ENCODE peak calls at places on chromosomes 11 and 22, in eight cellular contexts. K, O, P, B, L, M, F and G are unnamed samples. For H3K4me1, the result is how much of the 10 kb centered on the place peaks cover.

GRCh38 chr22:34946339-34946985 is 119.5 kb upstream of the ISX start:
- DNase-seq in K (no peak), O (no peak), P (no peak), B (no peak), L (no peak), M (peak), F (no peak), G (no peak)

GRCh38 chr11:77351281-77351905 is 49.9 kb upstream of the GDPD4 start:
- DNase-seq in K (peak), O (no peak), P (no peak), B (no peak), L (no peak), M (no peak), F (no peak), G (no peak)

GRCh38 chr11:12725863-12726666 is 51.8 kb downstream of the TEAD1 start:
- DNase-seq in K (peak), O (no peak), P (no peak), B (no peak), L (no peak), M (no peak), F (peak), G (no peak)

GRCh38 chr11:69841170-69841858 is 22.1 kb upstream of the FGF3 start:
- DNase-seq in K (no peak), O (no peak), P (no peak), B (no peak), L (no peak), M (no peak), F (no peak), G (no peak)

GRCh38 chr11:79335681-79336080 is 105.1 kb downstream of the TENM4 start:
- DNase-seq in K (no peak), O (no peak), P (no peak), B (no peak), L (no peak), M (no peak), F (no peak), G (no peak)

GRCh38 chr22:24134090-24134846 is 47.0 kb upstream of the SUSD2 start:
- DNase-seq in K (no peak), O (peak), P (no peak), B (peak), L (no peak), M (no peak), F (no peak), G (peak)

GRCh38 chr22:46457502-46458488 is 79.6 kb downstream of the CELSR1 start:
- DNase-seq in K (peak), O (no peak), P (no peak), B (no peak), L (no peak), M (no peak), F (no peak), G (no peak)

GRCh38 chr11:23542816-23543215 is 682.5 kb upstream of the CCDC179 start:
- DNase-seq in K (no peak), O (no peak), P (no peak), B (no peak), L (no peak), M (no peak), F (no peak), G (no peak)

GRCh38 chr22:44025171-44026065 is 1.3 kb downstream of the PARVB start:
- DNase-seq in K (no peak), O (peak), P (no peak), B (peak), L (no peak), M (peak), F (peak), G (peak)

GRCh38 chr11:12258451-12258850 is 118.9 kb upstream of the PARVA start:
- DNase-seq in K (peak), O (no peak), P (no peak), B (no peak), L (peak), M (no peak), F (no peak), G (no peak)

GRCh38 chr11:12832828-12833227 is 158.6 kb downstream of the TEAD1 start:
- DNase-seq in K (no peak), O (no peak), P (no peak), B (no peak), L (no peak), M (no peak), F (no peak), G (no peak)

GRCh38 chr22:36808611-36809344 is 8.1 kb downstream of the PVALB start:
- DNase-seq in K (no peak), O (no peak), P (no peak), B (no peak), L (no peak), M (no peak), F (no peak), G (no peak)
- H3K4me1 ChIP-seq in K (under half), O (under half), P (under half), B (under half), L (under half), M (under half), F (under half), G (under half)

GRCh38 chr11:96097844-96098421 is 174.0 kb upstream of the MTMR2 start:
- DNase-seq in K (peak), O (no peak), P (no peak), B (peak), L (no peak), M (no peak), F (no peak), G (no peak)
- TF ChIP-seq CTCF in K (no peak), O (no peak), P (no peak), B (no peak), L (no peak), M (no peak), F (no peak), G (no peak)

GRCh38 chr22:41286639-41287091 is 678 bp upstream of the RANGAP1 start:
- DNase-seq in K (peak), O (no peak), P (no peak), B (peak), L (no peak), M (peak), F (no peak), G (peak)
- TF ChIP-seq POLR2A in K (no peak), O (no peak), P (no peak), B (no peak), L (no peak), M (no peak), F (no peak), G (no peak)

GRCh38 chr11:8205566-8205965 is 36.7 kb upstream of the RIC3 start:
- DNase-seq in K (no peak), O (no peak), P (no peak), B (no peak), L (no peak), M (no peak), F (no peak), G (no peak)
- H3K4me1 ChIP-seq in K (under half), O (under half), P (under half), B (under half), L (under half), M (under half), F (under half), G (under half)

GRCh38 chr22:36406721-36407120 is 19.0 kb upstream of the MYH9 start:
- DNase-seq in K (no peak), O (no peak), P (no peak), B (no peak), L (no peak), M (no peak), F (no peak), G (no peak)

GRCh38 chr22:36406139-36406538 is 18.4 kb upstream of the MYH9 start:
- DNase-seq in K (no peak), O (no peak), P (no peak), B (no peak), L (no peak), M (no peak), F (no peak), G (no peak)

GRCh38 chr22:36404436-36404835 is 16.7 kb upstream of the MYH9 start:
- DNase-seq in K (no peak), O (no peak), P (no peak), B (no peak), L (no peak), M (no peak), F (no peak), G (no peak)

GRCh38 chr22:36405221-36405631 is 17.5 kb upstream of the MYH9 start:
- DNase-seq in K (no peak), O (no peak), P (no peak), B (no peak), L (no peak), M (no peak), F (no peak), G (no peak)

DNA sequence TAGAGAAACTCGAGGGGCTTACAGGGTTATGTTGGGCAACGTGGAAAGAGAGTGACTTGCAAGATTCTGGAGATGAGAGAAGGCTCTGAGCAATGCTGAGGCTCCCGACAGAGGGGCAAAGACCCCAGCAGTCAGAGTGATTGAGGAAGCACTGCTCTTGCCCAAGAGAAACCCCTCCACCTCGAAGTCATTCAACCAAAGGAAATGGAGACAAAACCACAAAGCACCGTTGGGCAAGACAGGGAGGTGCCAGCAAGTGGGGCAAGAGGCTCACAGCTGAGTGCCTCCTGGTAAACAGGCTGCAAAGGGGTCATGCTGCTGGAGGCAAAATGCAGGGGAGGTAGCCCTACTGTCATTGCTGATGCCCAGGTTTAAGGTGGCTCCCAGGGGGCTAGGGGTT is 17.9 kb upstream of the MYH9 start:
- DNase-seq in K (no peak), O (no peak), P (no peak), B (peak), L (no peak), M (no peak), F (no peak), G (no peak)
- TF ChIP-seq CTCF in K (no peak), O (no peak), P (no peak), B (no peak), L (no peak), M (no peak), F (no peak), G (no peak)

GRCh38 chr22:19069451-19069850 is 52.8 kb downstream of the DGCR2 start:
- DNase-seq in K (no peak), O (no peak), P (no peak), B (no peak), L (no peak), M (no peak), F (no peak), G (no peak)

GRCh38 chr22:19067696-19068348 is 54.4 kb downstream of the DGCR2 start:
- DNase-seq in K (no peak), O (no peak), P (no peak), B (no peak), L (no peak), M (no peak), F (no peak), G (no peak)

GRCh38 chr22:19068784-19069271 is 53.4 kb downstream of the DGCR2 start:
- DNase-seq in K (no peak), O (no peak), P (no peak), B (no peak), L (no peak), M (no peak), F (no peak), G (no peak)

GRCh38 chr22:19066531-19067271 is 55.5 kb downstream of the DGCR2 start:
- DNase-seq in K (peak), O (peak), P (no peak), B (no peak), L (no peak), M (no peak), F (no peak), G (no peak)

DNA sequence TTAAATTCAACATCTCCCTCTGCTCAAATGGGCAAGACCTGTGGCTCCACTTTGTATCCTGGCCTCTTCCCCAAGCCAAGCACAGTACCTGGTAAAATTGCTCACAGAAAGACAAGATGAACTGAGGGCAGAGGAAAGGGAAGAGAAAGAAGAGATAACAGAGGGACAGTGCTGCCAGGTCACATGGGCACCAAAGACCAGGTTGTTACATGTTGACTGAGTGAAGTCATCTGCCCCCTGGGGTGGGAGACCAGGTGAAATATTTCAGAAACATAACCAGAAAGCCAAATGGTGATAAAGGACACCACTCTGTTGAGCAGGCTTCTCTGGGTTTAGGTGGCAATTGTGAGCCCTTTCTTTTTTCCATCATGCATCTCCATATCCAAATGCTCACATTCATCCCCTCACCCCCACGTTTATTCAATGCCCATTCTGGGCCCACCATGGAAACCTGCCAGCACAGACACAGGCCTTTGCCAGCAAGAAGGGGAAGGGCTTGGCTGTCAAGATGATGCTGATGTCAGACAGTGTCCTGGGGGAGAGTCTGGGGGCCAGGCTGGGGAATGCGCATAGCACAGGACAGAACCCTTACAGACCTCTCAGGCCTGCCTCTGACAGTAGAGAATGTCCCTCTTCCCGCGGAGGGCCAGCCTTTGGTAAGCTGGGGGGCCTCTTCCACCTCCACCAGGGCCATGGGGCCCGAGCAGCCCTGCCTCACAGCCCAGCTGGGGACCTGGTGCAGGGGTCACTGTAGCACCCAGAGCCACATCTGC is 51.6 kb downstream of the DGCR2 start:
- DNase-seq in K (no peak), O (no peak), P (no peak), B (no peak), L (no peak), M (no peak), F (no peak), G (no peak)
- TF ChIP-seq POLR2A in K (no peak), O (no peak), P (no peak), B (no peak), L (no peak), M (no peak), F (no peak), G (no peak)

GRCh38 chr11:73156686-73157085 is 14.6 kb upstream of the FCHSD2 start:
- DNase-seq in K (no peak), O (no peak), P (no peak), B (no peak), L (no peak), M (no peak), F (no peak), G (no peak)

GRCh38 chr11:73156114-73156513 is 14.0 kb upstream of the FCHSD2 start:
- DNase-seq in K (no peak), O (no peak), P (no peak), B (peak), L (no peak), M (no peak), F (no peak), G (no peak)

GRCh38 chr11:73159297-73159696 is 17.2 kb upstream of the FCHSD2 start:
- DNase-seq in K (no peak), O (no peak), P (no peak), B (peak), L (no peak), M (no peak), F (no peak), G (no peak)

GRCh38 chr11:73158356-73159051 is 16.4 kb upstream of the FCHSD2 start:
- DNase-seq in K (peak), O (no peak), P (no peak), B (peak), L (no peak), M (no peak), F (no peak), G (no peak)

GRCh38 chr11:73157141-73158010 is 15.3 kb upstream of the FCHSD2 start:
- DNase-seq in K (peak), O (no peak), P (no peak), B (peak), L (no peak), M (no peak), F (no peak), G (no peak)
- H3K4me1 ChIP-seq in K (under half), O (under half), P (under half), B (under half), L (under half), M (half or more), F (under half), G (under half)

DNA sequence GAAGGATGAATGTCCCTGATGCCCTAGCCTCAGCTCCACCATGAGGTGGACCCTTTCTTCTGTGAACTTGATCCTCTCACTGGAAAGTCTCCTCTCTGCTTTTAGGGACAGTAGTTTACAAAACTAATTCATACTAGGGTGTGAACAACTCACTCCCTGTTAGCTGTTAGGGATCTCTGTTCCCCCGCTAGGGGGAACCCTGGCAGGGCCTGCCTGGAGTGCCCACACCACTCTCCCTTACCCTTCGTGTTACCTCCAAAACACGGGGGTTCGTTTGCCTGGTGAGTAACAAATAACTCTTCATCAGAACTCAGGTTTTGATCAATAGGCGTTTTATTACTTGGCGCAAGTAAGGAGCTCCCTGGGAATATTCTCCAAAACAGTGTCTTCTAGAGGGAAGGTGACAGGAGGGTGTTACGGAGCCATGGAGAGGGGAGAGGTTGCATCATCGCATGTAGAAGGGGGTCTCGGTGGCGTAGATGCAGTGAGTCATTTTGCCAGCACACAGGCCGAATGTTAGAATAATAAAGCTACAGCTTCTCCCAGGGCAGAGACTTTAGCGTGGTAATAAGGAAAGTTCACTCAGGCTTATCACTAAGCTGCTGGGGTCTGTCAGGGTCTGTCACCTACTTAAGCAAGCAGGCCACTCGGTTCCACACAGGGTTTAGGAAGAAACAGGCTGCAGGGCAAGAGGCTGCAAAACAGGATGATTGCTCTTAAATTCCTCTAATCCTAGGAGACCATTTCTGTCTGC is 45.8 kb downstream of the C11orf96 start:
- DNase-seq in K (peak), O (peak), P (no peak), B (no peak), L (no peak), M (no peak), F (no peak), G (no peak)
- TF ChIP-seq CTCF in K (peak), O (no peak), P (no peak), B (no peak), L (no peak), M (no peak), F (no peak), G (no peak)

DNA sequence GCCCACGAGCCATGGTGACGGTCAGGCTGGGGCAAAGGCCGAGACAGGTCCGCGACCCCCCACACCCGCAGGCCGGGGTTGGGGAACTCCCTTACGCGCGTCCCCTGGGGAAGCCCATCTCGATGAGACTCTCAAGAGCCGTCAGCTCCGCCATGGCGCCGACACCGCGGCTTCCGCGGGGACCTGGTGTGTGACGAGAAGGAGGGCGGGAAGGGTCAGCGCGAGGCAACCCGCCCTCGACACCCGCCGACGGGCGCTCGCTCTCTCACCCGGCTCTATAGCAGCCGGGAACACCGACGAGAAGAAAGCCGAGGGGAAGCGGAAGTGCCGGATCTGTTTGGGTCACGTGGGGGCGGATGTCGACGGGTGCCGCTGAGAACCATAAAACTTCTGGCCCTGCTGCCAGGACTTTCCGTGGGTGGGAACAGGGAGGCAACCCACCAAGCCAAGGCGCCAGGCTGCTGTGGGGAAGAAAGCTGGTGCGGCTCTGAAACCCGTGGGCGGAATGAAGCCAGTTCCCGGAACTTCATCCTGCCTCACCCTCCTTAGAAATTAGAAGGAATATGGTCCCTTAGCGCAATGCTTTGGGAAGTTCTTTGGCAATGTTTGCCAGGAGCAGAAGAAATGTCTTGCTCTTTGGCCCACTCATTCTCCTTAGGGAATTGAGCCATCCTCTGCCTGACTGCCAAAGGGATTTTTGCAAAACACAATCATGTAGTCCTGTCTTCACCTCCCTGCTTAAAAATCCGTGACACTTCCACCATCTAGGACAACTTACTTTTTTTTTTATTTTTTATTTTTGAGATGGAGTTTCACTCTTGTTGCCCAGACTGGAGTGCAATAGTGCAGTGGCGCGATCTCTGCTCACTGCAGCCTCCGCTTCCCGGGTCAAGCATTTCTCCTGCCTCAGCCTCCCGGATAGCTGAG is at the start of gene UBXN1:
- DNase-seq in K (peak), O (peak), P (peak), B (peak), L (peak), M (no peak), F (peak), G (peak)
- TF ChIP-seq POLR2A in K (peak), O (peak), P (peak), B (peak), L (peak), M (peak), F (peak), G (peak)